ENCODE peak calls at places on chromosome 11, in ten cellular contexts. A, B, N, S, V, Z, G, D, R and M are unnamed samples.

GRCh38 chr11:47551086-47551485 is 1.8 kb downstream of the CELF1 start:
- DNase-seq in A (peak), B (no peak), N (no peak), S (no peak), V (peak), Z (no peak), G (no peak), D (peak), R (peak), M (no peak)

GRCh38 chr11:126992804-126993111 is 7.8 kb downstream of the KIRREL3 start:
- DNase-seq in A (no peak), B (no peak), N (no peak), S (no peak), V (peak), Z (no peak), G (no peak), D (no peak), R (no peak), M (no peak)

GRCh38 chr11:73645972-73646631 is at the start of gene PLEKHB1:
- DNase-seq in A (peak), B (no peak), N (no peak), S (no peak), V (no peak), Z (no peak), G (peak), D (no peak), R (no peak), M (no peak)

GRCh38 chr11:1126491-1126926 is 31.2 kb upstream of the MUC5AC start:
- DNase-seq in A (no peak), B (no peak), N (no peak), S (no peak), V (no peak), Z (no peak), G (peak), D (no peak), R (no peak), M (no peak)

GRCh38 chr11:72222106-72222891 is 2.3 kb upstream of the INPPL1 start:
- DNase-seq in A (no peak), B (no peak), N (no peak), S (no peak), V (no peak), Z (no peak), G (no peak), D (no peak), R (no peak), M (no peak)

GRCh38 chr11:104443387-104443786 is 279.4 kb upstream of the PDGFD start:
- DNase-seq in A (no peak), B (no peak), N (no peak), S (no peak), V (no peak), Z (no peak), G (no peak), D (no peak), R (no peak), M (no peak)

GRCh38 chr11:128515086-128515485 is 72.3 kb downstream of the ETS1 start:
- DNase-seq in A (no peak), B (no peak), N (no peak), S (no peak), V (no peak), Z (no peak), G (no peak), D (no peak), R (no peak), M (no peak)

GRCh38 chr11:38448284-38448683 is 1850.2 kb upstream of the RAG2 start:
- DNase-seq in A (no peak), B (no peak), N (no peak), S (no peak), V (peak), Z (no peak), G (no peak), D (no peak), R (no peak), M (peak)

GRCh38 chr11:120194166-120194565 is 16.7 kb upstream of the OAF start:
- DNase-seq in A (no peak), B (no peak), N (no peak), S (no peak), V (no peak), Z (no peak), G (no peak), D (no peak), R (no peak), M (no peak)

GRCh38 chr11:12110714-12111481 is 508 bp downstream of the MICAL2 start:
- DNase-seq in A (no peak), B (no peak), N (no peak), S (peak), V (peak), Z (no peak), G (peak), D (no peak), R (peak), M (peak)

GRCh38 chr11:84780689-84781293 is 846.4 kb downstream of the DLG2 start:
- DNase-seq in A (peak), B (no peak), N (no peak), S (no peak), V (peak), Z (no peak), G (no peak), D (peak), R (peak), M (no peak)

GRCh38 chr11:69339041-69339733 is 45.2 kb downstream of the MYEOV start:
- DNase-seq in A (no peak), B (no peak), N (no peak), S (no peak), V (no peak), Z (no peak), G (no peak), D (no peak), R (no peak), M (peak)

GRCh38 chr11:68867067-68867466 is 25.4 kb upstream of the CPT1A start:
- DNase-seq in A (no peak), B (no peak), N (no peak), S (no peak), V (no peak), Z (no peak), G (no peak), D (no peak), R (no peak), M (no peak)

GRCh38 chr11:5966958-5967357 is 1.3 kb downstream of the OR56A5 start:
- DNase-seq in A (no peak), B (no peak), N (no peak), S (no peak), V (no peak), Z (no peak), G (no peak), D (no peak), R (no peak), M (no peak)